ENCODE peak calls at places on chromosome 5, in four cellular contexts. I is sciatic nerve, V is dorsolateral prefrontal cortex, Q is globus pallidus. C is an unnamed sample.

GRCh38 chr5:16690243-16690839 is 73.5 kb upstream of the RETREG1 start:
- DNase-seq in I (no peak), V (no peak), Q (peak), C (no peak)

GRCh38 chr5:115349001-115349817 is 52.8 kb upstream of the CCDC112 start:
- DNase-seq in I (no peak), V (no peak), Q (no peak), C (no peak)

GRCh38 chr5:132475531-132475930 is 15.0 kb downstream of the IRF1 start:
- DNase-seq in I (peak), V (peak), Q (no peak), C (peak)

GRCh38 chr5:146510528-146510927 is 5.5 kb downstream of the GPR151 start:
- DNase-seq in I (no peak), V (no peak), Q (no peak), C (no peak)

GRCh38 chr5:10423009-10423408 is 18.7 kb upstream of the ROPN1L start:
- DNase-seq in I (no peak), V (no peak), Q (no peak), C (no peak)

GRCh38 chr5:156755421-156756087 is 94.5 kb upstream of the PPP1R2B start:
- DNase-seq in I (no peak), V (no peak), Q (no peak), C (no peak)

GRCh38 chr5:95817430-95817829 is 5.1 kb downstream of the GLRX start:
- DNase-seq in I (no peak), V (no peak), Q (no peak), C (no peak)

GRCh38 chr5:126864042-126864688 is 87.2 kb downstream of the LMNB1 start:
- DNase-seq in I (no peak), V (no peak), Q (no peak), C (no peak)

GRCh38 chr5:66958984-66959641 is 237.5 kb downstream of the CD180 start:
- DNase-seq in I (no peak), V (peak), Q (peak), C (no peak)

GRCh38 chr5:154524181-154524580 is 46.2 kb upstream of the HAND1 start:
- DNase-seq in I (no peak), V (no peak), Q (no peak), C (no peak)

GRCh38 chr5:134028496-134028895 is 23.7 kb upstream of the VDAC1 start:
- DNase-seq in I (no peak), V (peak), Q (no peak), C (peak)

GRCh38 chr5:58773744-58774441 is 191.0 kb downstream of the RAB3C start:
- DNase-seq in I (no peak), V (peak), Q (peak), C (no peak)

GRCh38 chr5:56327810-56328209 is 94.7 kb upstream of the ANKRD55 start:
- DNase-seq in I (no peak), V (no peak), Q (no peak), C (no peak)

GRCh38 chr5:116063950-116064349 is 20.9 kb upstream of the COMMD10 start:
- DNase-seq in I (no peak), V (no peak), Q (no peak), C (no peak)

GRCh38 chr5:194102-194501 is 2.8 kb downstream of the LRRC14B start:
- DNase-seq in I (peak), V (no peak), Q (no peak), C (peak)

GRCh38 chr5:57185301-57185700 is 11.4 kb downstream of the GPBP1 start:
- DNase-seq in I (no peak), V (no peak), Q (no peak), C (no peak)

GRCh38 chr5:39194466-39195136 is 24.8 kb downstream of the FYB1 start:
- DNase-seq in I (no peak), V (no peak), Q (no peak), C (no peak)

GRCh38 chr5:633521-633955 is 21.4 kb downstream of the CEP72 start:
- DNase-seq in I (no peak), V (no peak), Q (no peak), C (peak)

GRCh38 chr5:482506-482905 is 39.5 kb downstream of the EXOC3 start:
- DNase-seq in I (no peak), V (no peak), Q (no peak), C (no peak)

GRCh38 chr5:45454114-45454513 is 242.1 kb downstream of the HCN1 start:
- DNase-seq in I (no peak), V (no peak), Q (no peak), C (no peak)

GRCh38 chr5:40405230-40405629 is 274.5 kb upstream of the PTGER4 start:
- DNase-seq in I (no peak), V (no peak), Q (no peak), C (no peak)

GRCh38 chr5:141430332-141431113 is at the start of gene PCDHGA12:
- DNase-seq in I (no peak), V (no peak), Q (peak), C (no peak)

GRCh38 chr5:9278925-9279603 is 266.8 kb downstream of the SEMA5A start:
- DNase-seq in I (no peak), V (no peak), Q (no peak), C (no peak)

GRCh38 chr5:135005076-135005475 is 29.0 kb downstream of the PITX1 start:
- DNase-seq in I (no peak), V (no peak), Q (no peak), C (no peak)

GRCh38 chr5:168765220-168766037 is 186.3 kb upstream of the PANK3 start:
- DNase-seq in I (no peak), V (no peak), Q (no peak), C (no peak)

GRCh38 chr5:73436535-73437125 is 11.9 kb downstream of the FOXD1 start:
- DNase-seq in I (peak), V (no peak), Q (no peak), C (no peak)

GRCh38 chr5:76426391-76426802 is 23.3 kb downstream of the IQGAP2 start:
- DNase-seq in I (no peak), V (no peak), Q (no peak), C (no peak)

GRCh38 chr5:133539818-133540217 is 72.5 kb downstream of the FSTL4 start:
- DNase-seq in I (no peak), V (no peak), Q (no peak), C (no peak)